ENCODE peak calls at places on chromosomes 6 and 20, in five cellular contexts. One of them, this sample, is unnamed.
A peak's percentile ranks its signal among the peaks of the same experiment; 100 is the strongest.

GRCh38 chr6:25359891-25360290 is 80.7 kb downstream of the CARMIL1 start:
- DNase-seq in activated CD4-positive, alpha-beta memory T cell treated with anti-CD3 and anti-CD28 coated beads for 36 hours: no peak
- DNase-seq in H7: no peak
- DNase-seq in stimulated activated CD4-positive, alpha-beta T cell treated with anti-CD3 and anti-CD28 coated beads, Interleukin-4, amount 100 ng/mL, for 24 hours: no peak
- DNase-seq in activated naive CD8-positive, alpha-beta T cell treated with anti-CD3 and anti-CD28 coated beads for 36 hours: no peak
- DNase-seq in this sample: no peak

GRCh38 chr6:31578461-31579118 is 3.2 kb downstream of the TNF start:
- DNase-seq in activated CD4-positive, alpha-beta memory T cell treated with anti-CD3 and anti-CD28 coated beads for 36 hours: peak; percentile 37
- DNase-seq in H7: peak; percentile 63
- DNase-seq in stimulated activated CD4-positive, alpha-beta T cell treated with anti-CD3 and anti-CD28 coated beads, Interleukin-4, amount 100 ng/mL, for 24 hours: no peak
- DNase-seq in activated naive CD8-positive, alpha-beta T cell treated with anti-CD3 and anti-CD28 coated beads for 36 hours: no peak
- DNase-seq in this sample: no peak

GRCh38 chr20:50285376-50286173 is 94.9 kb downstream of the CEBPB start:
- DNase-seq in activated CD4-positive, alpha-beta memory T cell treated with anti-CD3 and anti-CD28 coated beads for 36 hours: peak; percentile 64
- DNase-seq in H7: peak; percentile 67
- DNase-seq in stimulated activated CD4-positive, alpha-beta T cell treated with anti-CD3 and anti-CD28 coated beads, Interleukin-4, amount 100 ng/mL, for 24 hours: no peak
- DNase-seq in activated naive CD8-positive, alpha-beta T cell treated with anti-CD3 and anti-CD28 coated beads for 36 hours: no peak
- DNase-seq in this sample: peak; percentile 45

GRCh38 chr20:50943091-50943490 is 11.9 kb upstream of the ADNP start:
- DNase-seq in activated CD4-positive, alpha-beta memory T cell treated with anti-CD3 and anti-CD28 coated beads for 36 hours: no peak
- DNase-seq in H7: no peak
- DNase-seq in stimulated activated CD4-positive, alpha-beta T cell treated with anti-CD3 and anti-CD28 coated beads, Interleukin-4, amount 100 ng/mL, for 24 hours: no peak
- DNase-seq in activated naive CD8-positive, alpha-beta T cell treated with anti-CD3 and anti-CD28 coated beads for 36 hours: no peak
- DNase-seq in this sample: no peak

GRCh38 chr20:14383326-14383725 is 45.9 kb upstream of the FLRT3 start:
- DNase-seq in activated CD4-positive, alpha-beta memory T cell treated with anti-CD3 and anti-CD28 coated beads for 36 hours: no peak
- DNase-seq in H7: no peak
- DNase-seq in stimulated activated CD4-positive, alpha-beta T cell treated with anti-CD3 and anti-CD28 coated beads, Interleukin-4, amount 100 ng/mL, for 24 hours: no peak
- DNase-seq in activated naive CD8-positive, alpha-beta T cell treated with anti-CD3 and anti-CD28 coated beads for 36 hours: no peak
- DNase-seq in this sample: no peak

GRCh38 chr20:57106030-57106682 is 160.3 kb downstream of the BMP7 start:
- DNase-seq in activated CD4-positive, alpha-beta memory T cell treated with anti-CD3 and anti-CD28 coated beads for 36 hours: no peak
- DNase-seq in H7: peak; percentile 82
- DNase-seq in stimulated activated CD4-positive, alpha-beta T cell treated with anti-CD3 and anti-CD28 coated beads, Interleukin-4, amount 100 ng/mL, for 24 hours: no peak
- DNase-seq in activated naive CD8-positive, alpha-beta T cell treated with anti-CD3 and anti-CD28 coated beads for 36 hours: no peak
- DNase-seq in this sample: no peak

GRCh38 chr6:133948472-133948871 is 4.6 kb upstream of the TBPL1 start:
- DNase-seq in activated CD4-positive, alpha-beta memory T cell treated with anti-CD3 and anti-CD28 coated beads for 36 hours: no peak
- DNase-seq in H7: no peak
- DNase-seq in stimulated activated CD4-positive, alpha-beta T cell treated with anti-CD3 and anti-CD28 coated beads, Interleukin-4, amount 100 ng/mL, for 24 hours: no peak
- DNase-seq in activated naive CD8-positive, alpha-beta T cell treated with anti-CD3 and anti-CD28 coated beads for 36 hours: no peak
- DNase-seq in this sample: no peak

GRCh38 chr6:36039113-36039512 is 11.5 kb downstream of the MAPK14 start:
- DNase-seq in activated CD4-positive, alpha-beta memory T cell treated with anti-CD3 and anti-CD28 coated beads for 36 hours: no peak
- DNase-seq in H7: no peak
- DNase-seq in stimulated activated CD4-positive, alpha-beta T cell treated with anti-CD3 and anti-CD28 coated beads, Interleukin-4, amount 100 ng/mL, for 24 hours: no peak
- DNase-seq in activated naive CD8-positive, alpha-beta T cell treated with anti-CD3 and anti-CD28 coated beads for 36 hours: no peak
- DNase-seq in this sample: no peak

GRCh38 chr20:6588296-6588695 is 179.2 kb upstream of the BMP2 start:
- DNase-seq in activated CD4-positive, alpha-beta memory T cell treated with anti-CD3 and anti-CD28 coated beads for 36 hours: no peak
- DNase-seq in H7: no peak
- DNase-seq in stimulated activated CD4-positive, alpha-beta T cell treated with anti-CD3 and anti-CD28 coated beads, Interleukin-4, amount 100 ng/mL, for 24 hours: no peak
- DNase-seq in activated naive CD8-positive, alpha-beta T cell treated with anti-CD3 and anti-CD28 coated beads for 36 hours: no peak
- DNase-seq in this sample: no peak

GRCh38 chr6:72699142-72699541 is 77.3 kb downstream of the KCNQ5 start:
- DNase-seq in activated CD4-positive, alpha-beta memory T cell treated with anti-CD3 and anti-CD28 coated beads for 36 hours: no peak
- DNase-seq in H7: no peak
- DNase-seq in stimulated activated CD4-positive, alpha-beta T cell treated with anti-CD3 and anti-CD28 coated beads, Interleukin-4, amount 100 ng/mL, for 24 hours: no peak
- DNase-seq in activated naive CD8-positive, alpha-beta T cell treated with anti-CD3 and anti-CD28 coated beads for 36 hours: no peak
- DNase-seq in this sample: no peak

GRCh38 chr20:45012682-45013302 is 46.5 kb downstream of the STK4 start:
- DNase-seq in activated CD4-positive, alpha-beta memory T cell treated with anti-CD3 and anti-CD28 coated beads for 36 hours: no peak
- DNase-seq in H7: no peak
- DNase-seq in stimulated activated CD4-positive, alpha-beta T cell treated with anti-CD3 and anti-CD28 coated beads, Interleukin-4, amount 100 ng/mL, for 24 hours: no peak
- DNase-seq in activated naive CD8-positive, alpha-beta T cell treated with anti-CD3 and anti-CD28 coated beads for 36 hours: no peak
- DNase-seq in this sample: no peak

GRCh38 chr20:40931348-40932044 is 97.1 kb upstream of the TOP1 start:
- DNase-seq in activated CD4-positive, alpha-beta memory T cell treated with anti-CD3 and anti-CD28 coated beads for 36 hours: no peak
- DNase-seq in H7: no peak
- DNase-seq in stimulated activated CD4-positive, alpha-beta T cell treated with anti-CD3 and anti-CD28 coated beads, Interleukin-4, amount 100 ng/mL, for 24 hours: no peak
- DNase-seq in activated naive CD8-positive, alpha-beta T cell treated with anti-CD3 and anti-CD28 coated beads for 36 hours: no peak
- DNase-seq in this sample: no peak

GRCh38 chr20:43325926-43326325 is 131.8 kb upstream of the SRSF6 start:
- DNase-seq in activated CD4-positive, alpha-beta memory T cell treated with anti-CD3 and anti-CD28 coated beads for 36 hours: no peak
- DNase-seq in H7: no peak
- DNase-seq in stimulated activated CD4-positive, alpha-beta T cell treated with anti-CD3 and anti-CD28 coated beads, Interleukin-4, amount 100 ng/mL, for 24 hours: no peak
- DNase-seq in activated naive CD8-positive, alpha-beta T cell treated with anti-CD3 and anti-CD28 coated beads for 36 hours: no peak
- DNase-seq in this sample: no peak

GRCh38 chr20:42270539-42270938 is 652.4 kb upstream of the CHD6 start:
- DNase-seq in activated CD4-positive, alpha-beta memory T cell treated with anti-CD3 and anti-CD28 coated beads for 36 hours: no peak
- DNase-seq in H7: no peak
- DNase-seq in stimulated activated CD4-positive, alpha-beta T cell treated with anti-CD3 and anti-CD28 coated beads, Interleukin-4, amount 100 ng/mL, for 24 hours: no peak
- DNase-seq in activated naive CD8-positive, alpha-beta T cell treated with anti-CD3 and anti-CD28 coated beads for 36 hours: no peak
- DNase-seq in this sample: no peak

GRCh38 chr6:154138806-154139205 is 99.8 kb downstream of the OPRM1 start:
- DNase-seq in activated CD4-positive, alpha-beta memory T cell treated with anti-CD3 and anti-CD28 coated beads for 36 hours: no peak
- DNase-seq in H7: no peak
- DNase-seq in stimulated activated CD4-positive, alpha-beta T cell treated with anti-CD3 and anti-CD28 coated beads, Interleukin-4, amount 100 ng/mL, for 24 hours: no peak
- DNase-seq in activated naive CD8-positive, alpha-beta T cell treated with anti-CD3 and anti-CD28 coated beads for 36 hours: no peak
- DNase-seq in this sample: no peak

GRCh38 chr6:386688-387266 is 4.8 kb upstream of the IRF4 start:
- DNase-seq in activated CD4-positive, alpha-beta memory T cell treated with anti-CD3 and anti-CD28 coated beads for 36 hours: no peak
- DNase-seq in H7: no peak
- DNase-seq in stimulated activated CD4-positive, alpha-beta T cell treated with anti-CD3 and anti-CD28 coated beads, Interleukin-4, amount 100 ng/mL, for 24 hours: no peak
- DNase-seq in activated naive CD8-positive, alpha-beta T cell treated with anti-CD3 and anti-CD28 coated beads for 36 hours: no peak
- DNase-seq in this sample: no peak

GRCh38 chr20:9172908-9173307 is 104.0 kb downstream of the PLCB4 start:
- DNase-seq in activated CD4-positive, alpha-beta memory T cell treated with anti-CD3 and anti-CD28 coated beads for 36 hours: no peak
- DNase-seq in H7: no peak
- DNase-seq in stimulated activated CD4-positive, alpha-beta T cell treated with anti-CD3 and anti-CD28 coated beads, Interleukin-4, amount 100 ng/mL, for 24 hours: no peak
- DNase-seq in activated naive CD8-positive, alpha-beta T cell treated with anti-CD3 and anti-CD28 coated beads for 36 hours: no peak
- DNase-seq in this sample: no peak

GRCh38 chr6:17871169-17871479 is 116.3 kb downstream of the KIF13A start:
- DNase-seq in activated CD4-positive, alpha-beta memory T cell treated with anti-CD3 and anti-CD28 coated beads for 36 hours: no peak
- DNase-seq in H7: no peak
- DNase-seq in stimulated activated CD4-positive, alpha-beta T cell treated with anti-CD3 and anti-CD28 coated beads, Interleukin-4, amount 100 ng/mL, for 24 hours: no peak
- DNase-seq in activated naive CD8-positive, alpha-beta T cell treated with anti-CD3 and anti-CD28 coated beads for 36 hours: no peak
- DNase-seq in this sample: no peak

GRCh38 chr6:33987531-33988021 is 158.3 kb downstream of the GRM4 start:
- DNase-seq in activated CD4-positive, alpha-beta memory T cell treated with anti-CD3 and anti-CD28 coated beads for 36 hours: peak; percentile 2
- DNase-seq in H7: no peak
- DNase-seq in stimulated activated CD4-positive, alpha-beta T cell treated with anti-CD3 and anti-CD28 coated beads, Interleukin-4, amount 100 ng/mL, for 24 hours: no peak
- DNase-seq in activated naive CD8-positive, alpha-beta T cell treated with anti-CD3 and anti-CD28 coated beads for 36 hours: no peak
- DNase-seq in this sample: no peak

GRCh38 chr20:51696304-51697118 is 71.7 kb downstream of the ATP9A start:
- DNase-seq in activated CD4-positive, alpha-beta memory T cell treated with anti-CD3 and anti-CD28 coated beads for 36 hours: no peak
- DNase-seq in H7: peak; percentile 51
- DNase-seq in stimulated activated CD4-positive, alpha-beta T cell treated with anti-CD3 and anti-CD28 coated beads, Interleukin-4, amount 100 ng/mL, for 24 hours: no peak
- DNase-seq in activated naive CD8-positive, alpha-beta T cell treated with anti-CD3 and anti-CD28 coated beads for 36 hours: no peak
- DNase-seq in this sample: no peak

GRCh38 chr6:56604186-56604585 is 38.5 kb downstream of the DST start:
- DNase-seq in activated CD4-positive, alpha-beta memory T cell treated with anti-CD3 and anti-CD28 coated beads for 36 hours: no peak
- DNase-seq in H7: no peak
- DNase-seq in stimulated activated CD4-positive, alpha-beta T cell treated with anti-CD3 and anti-CD28 coated beads, Interleukin-4, amount 100 ng/mL, for 24 hours: no peak
- DNase-seq in activated naive CD8-positive, alpha-beta T cell treated with anti-CD3 and anti-CD28 coated beads for 36 hours: no peak
- DNase-seq in this sample: no peak

GRCh38 chr6:46440133-46440532 is 51.1 kb downstream of the RCAN2 start:
- DNase-seq in activated CD4-positive, alpha-beta memory T cell treated with anti-CD3 and anti-CD28 coated beads for 36 hours: no peak
- DNase-seq in H7: no peak
- DNase-seq in stimulated activated CD4-positive, alpha-beta T cell treated with anti-CD3 and anti-CD28 coated beads, Interleukin-4, amount 100 ng/mL, for 24 hours: no peak
- DNase-seq in activated naive CD8-positive, alpha-beta T cell treated with anti-CD3 and anti-CD28 coated beads for 36 hours: no peak
- DNase-seq in this sample: no peak

GRCh38 chr6:95866732-95867131 is 149.0 kb upstream of the FUT9 start:
- DNase-seq in activated CD4-positive, alpha-beta memory T cell treated with anti-CD3 and anti-CD28 coated beads for 36 hours: no peak
- DNase-seq in H7: peak; percentile 12
- DNase-seq in stimulated activated CD4-positive, alpha-beta T cell treated with anti-CD3 and anti-CD28 coated beads, Interleukin-4, amount 100 ng/mL, for 24 hours: no peak
- DNase-seq in activated naive CD8-positive, alpha-beta T cell treated with anti-CD3 and anti-CD28 coated beads for 36 hours: no peak
- DNase-seq in this sample: no peak

GRCh38 chr6:132919476-132919875 is 105.1 kb downstream of the RPS12 start:
- DNase-seq in activated CD4-positive, alpha-beta memory T cell treated with anti-CD3 and anti-CD28 coated beads for 36 hours: no peak
- DNase-seq in H7: no peak
- DNase-seq in stimulated activated CD4-positive, alpha-beta T cell treated with anti-CD3 and anti-CD28 coated beads, Interleukin-4, amount 100 ng/mL, for 24 hours: no peak
- DNase-seq in activated naive CD8-positive, alpha-beta T cell treated with anti-CD3 and anti-CD28 coated beads for 36 hours: no peak
- DNase-seq in this sample: no peak

GRCh38 chr6:72890671-72891070 is 268.8 kb downstream of the KCNQ5 start:
- DNase-seq in activated CD4-positive, alpha-beta memory T cell treated with anti-CD3 and anti-CD28 coated beads for 36 hours: no peak
- DNase-seq in H7: no peak
- DNase-seq in stimulated activated CD4-positive, alpha-beta T cell treated with anti-CD3 and anti-CD28 coated beads, Interleukin-4, amount 100 ng/mL, for 24 hours: no peak
- DNase-seq in activated naive CD8-positive, alpha-beta T cell treated with anti-CD3 and anti-CD28 coated beads for 36 hours: no peak
- DNase-seq in this sample: no peak

GRCh38 chr20:3680701-3681351 is 984 bp downstream of the ADAM33 start:
- DNase-seq in activated CD4-positive, alpha-beta memory T cell treated with anti-CD3 and anti-CD28 coated beads for 36 hours: no peak
- DNase-seq in H7: peak; percentile 74
- DNase-seq in stimulated activated CD4-positive, alpha-beta T cell treated with anti-CD3 and anti-CD28 coated beads, Interleukin-4, amount 100 ng/mL, for 24 hours: no peak
- DNase-seq in activated naive CD8-positive, alpha-beta T cell treated with anti-CD3 and anti-CD28 coated beads for 36 hours: no peak
- DNase-seq in this sample: no peak

This sample was measured in activated CD8-positive, alpha-beta memory T cell treated with anti-CD3 and anti-CD28 coated beads, Interleukin-2, amount 10 ng/mL, durations not matched to agents 7 days and 5 days.